ENCODE peak calls at places on chromosomes 11 and 22, in four cellular contexts. N is K562, F is endothelial cell of umbilical vein, G is IMR-90. Y is an unnamed sample.

GRCh38 chr22:31128156-31128555 is 5.4 kb downstream of the INPP5J start:
- DNase-seq in N (no peak), F (no peak), G (no peak), Y (no peak)

GRCh38 chr22:41234815-41235687 is 5.7 kb downstream of the CHADL start:
- DNase-seq in N (no peak), F (no peak), G (no peak), Y (no peak)

GRCh38 chr22:38346506-38346905 is 29.3 kb upstream of the CSNK1E start:
- DNase-seq in N (no peak), F (no peak), G (no peak), Y (no peak)

GRCh38 chr11:127620660-127621059 is 620.1 kb upstream of the KIRREL3 start:
- DNase-seq in N (no peak), F (peak; percentile 24), G (peak; percentile 53), Y (no peak)

GRCh38 chr11:68673291-68673930 is 10.9 kb upstream of the GAL start:
- DNase-seq in N (no peak), F (no peak), G (no peak), Y (no peak)

GRCh38 chr11:126024143-126024542 is 38.5 kb downstream of the CDON start:
- DNase-seq in N (no peak), F (no peak), G (no peak), Y (no peak)

GRCh38 chr11:75626692-75627536 is 41.9 kb downstream of the MAP6 start:
- DNase-seq in N (no peak), F (no peak), G (peak; percentile 71), Y (no peak)

GRCh38 chr11:120932305-120932905 is 91.5 kb upstream of the TBCEL start:
- DNase-seq in N (no peak), F (no peak), G (no peak), Y (no peak)

GRCh38 chr22:25395915-25396314 is 168.6 kb upstream of the GRK3 start:
- DNase-seq in N (no peak), F (no peak), G (no peak), Y (no peak)

GRCh38 chr11:103378931-103379330 is 269.7 kb downstream of the DYNC2H1 start:
- DNase-seq in N (no peak), F (no peak), G (no peak), Y (no peak)

GRCh38 chr11:103380031-103380430 is 270.8 kb downstream of the DYNC2H1 start:
- DNase-seq in N (no peak), F (no peak), G (peak; percentile 70), Y (no peak)

GRCh38 chr11:103384652-103385051 is 275.4 kb downstream of the DYNC2H1 start:
- DNase-seq in N (no peak), F (peak; percentile 23), G (no peak), Y (no peak)
- H3K4me3 ChIP-seq in N (no peak overlapping the region), F (no peak overlapping the region), G (peak overlapping the region; percentile 2), Y (no peak overlapping the region)

GRCh38 chr11:18567081-18567480 is 21.5 kb downstream of the UEVLD start:
- DNase-seq in N (no peak), F (no peak), G (peak; percentile 35), Y (no peak)
- H2AFZ ChIP-seq in N (no peak overlapping the region), F (no peak overlapping the region), G (no peak overlapping the region), Y (no peak overlapping the region)

DNA sequence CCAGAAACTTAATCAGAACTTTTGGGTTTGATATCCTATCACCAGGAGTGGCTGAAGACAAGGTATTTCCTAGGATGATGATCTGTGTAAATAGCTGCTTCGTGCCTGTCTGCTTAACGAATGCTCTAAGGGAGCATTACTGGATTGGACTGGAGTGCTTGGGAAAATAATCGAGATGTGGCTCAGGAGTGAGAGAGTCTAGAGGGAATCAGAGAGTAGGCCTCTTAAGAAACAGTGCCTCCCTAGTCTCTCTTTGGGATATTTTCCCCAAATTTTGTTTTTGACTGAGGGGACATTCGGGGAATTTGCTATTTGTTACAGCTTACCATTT is 2.5 kb downstream of the MAML2 start:
- DNase-seq in N (no peak), F (no peak), G (peak; percentile 56), Y (no peak)
- H3K9me1 ChIP-seq in N (no peaks in the 10 kb centered on the region), F (no peaks in the 10 kb centered on the region), G (peaks cover 10% of the 10 kb centered on the region), Y (no peaks in the 10 kb centered on the region)

GRCh38 chr22:49933236-49933921 is 14.9 kb downstream of the CRELD2 start:
- DNase-seq in N (no peak), F (no peak), G (no peak), Y (no peak)
- H3K4me3 ChIP-seq in N (no peak overlapping the region), F (no peak overlapping the region), G (no peak overlapping the region), Y (no peak overlapping the region)

GRCh38 chr11:7499046-7499445 is 13.7 kb downstream of the OLFML1 start:
- DNase-seq in N (no peak), F (no peak), G (no peak), Y (no peak)

GRCh38 chr11:7501251-7501650 is 12.5 kb upstream of the PPFIBP2 start:
- DNase-seq in N (no peak), F (no peak), G (no peak), Y (no peak)

GRCh38 chr11:7498193-7498592 is 12.9 kb downstream of the OLFML1 start:
- DNase-seq in N (no peak), F (no peak), G (no peak), Y (no peak)

GRCh38 chr11:7500251-7500650 is 13.5 kb upstream of the PPFIBP2 start:
- DNase-seq in N (no peak), F (no peak), G (no peak), Y (no peak)

DNA sequence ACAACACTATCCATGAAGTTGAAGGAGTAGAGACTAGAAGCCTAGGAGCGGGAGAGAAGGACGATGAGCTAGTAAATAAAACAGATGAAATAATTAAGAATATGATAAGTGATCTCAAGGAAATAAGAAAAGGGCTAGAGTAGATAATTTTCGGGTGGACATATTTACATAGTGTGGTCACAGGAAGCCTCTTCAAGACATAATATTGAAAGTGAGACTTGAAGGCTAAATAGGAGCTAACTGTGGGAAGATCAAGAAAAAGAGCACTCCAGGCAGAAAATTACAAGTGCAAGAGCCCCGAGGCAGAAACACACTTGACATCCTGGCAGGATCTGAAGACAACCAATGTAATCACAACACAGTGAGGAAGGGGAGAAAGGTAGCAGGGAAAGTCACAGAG is 11.9 kb upstream of the PPFIBP2 start:
- DNase-seq in N (no peak), F (no peak), G (no peak), Y (no peak)
- H2AFZ ChIP-seq in N (no peak overlapping the region), F (no peak overlapping the region), G (no peak overlapping the region), Y (no peak overlapping the region)

GRCh38 chr22:42444060-42444904 is 12.1 kb upstream of the NFAM1 start:
- DNase-seq in N (peak; percentile 88), F (peak; percentile 90), G (peak; percentile 87), Y (no peak)
- H3K9me1 ChIP-seq in N (no peaks in the 10 kb centered on the region), F (no peaks in the 10 kb centered on the region), G (no peaks in the 10 kb centered on the region), Y (no peaks in the 10 kb centered on the region)

GRCh38 chr11:110327508-110327907 is 31.1 kb upstream of the RDX start:
- DNase-seq in N (no peak), F (no peak), G (no peak), Y (no peak)
- H3K4me3 ChIP-seq in N (no peak overlapping the region), F (no peak overlapping the region), G (no peak overlapping the region), Y (no peak overlapping the region)

GRCh38 chr11:86735462-86736302 is 63.3 kb upstream of the ME3 start:
- DNase-seq in N (no peak), F (peak; percentile 78), G (peak; percentile 82), Y (no peak)
- H2AFZ ChIP-seq in N (no peak overlapping the region), F (peak overlapping the region; percentile 25), G (peak overlapping the region; percentile 17), Y (peak overlapping the region; percentile 10)

GRCh38 chr11:95575517-95575916 is 214.1 kb downstream of the FAM76B start:
- DNase-seq in N (no peak), F (no peak), G (no peak), Y (no peak)

GRCh38 chr11:95576149-95576851 is 213.3 kb downstream of the FAM76B start:
- DNase-seq in N (no peak), F (no peak), G (no peak), Y (no peak)

GRCh38 chr11:95577716-95578460 is 211.7 kb downstream of the FAM76B start:
- DNase-seq in N (no peak), F (no peak), G (peak; percentile 83), Y (peak; percentile 33)
- H3K9me1 ChIP-seq in N (no peaks in the 10 kb centered on the region), F (no peaks in the 10 kb centered on the region), G (no peaks in the 10 kb centered on the region), Y (no peaks in the 10 kb centered on the region)

GRCh38 chr11:9495780-9496514 is 35.1 kb downstream of the ZNF143 start:
- DNase-seq in N (no peak), F (no peak), G (no peak), Y (no peak)
- H3K4me3 ChIP-seq in N (no peak overlapping the region), F (no peak overlapping the region), G (no peak overlapping the region), Y (no peak overlapping the region)